ENCODE peak calls at places on chromosomes 12 and 14, in eight cellular contexts. H is PC-9, D is left lung, K is A549, G is AG10803, I is endothelial cell, P is endothelial cell of umbilical vein, R is A673. L is an unnamed sample.

GRCh38 chr14:56119221-56119967 is 1.2 kb downstream of the PELI2 start:
- DNase-seq in H (no peak), D (peak), K (peak), G (peak), I (peak), P (peak), R (peak), L (peak)

GRCh38 chr12:3206536-3207072 is 129.4 kb downstream of the TSPAN9 start:
- DNase-seq in H (no peak), D (no peak), K (no peak), G (no peak), I (no peak), P (no peak), R (no peak), L (no peak)

GRCh38 chr12:92140919-92141536 is 4.6 kb downstream of the BTG1 start:
- DNase-seq in H (no peak), D (no peak), K (no peak), G (no peak), I (no peak), P (no peak), R (no peak), L (no peak)

GRCh38 chr12:75212072-75212471 is 2.4 kb upstream of the KCNC2 start:
- DNase-seq in H (no peak), D (no peak), K (no peak), G (no peak), I (no peak), P (no peak), R (no peak), L (no peak)

GRCh38 chr14:92677087-92677668 is 71.2 kb downstream of the LGMN start:
- DNase-seq in H (no peak), D (no peak), K (no peak), G (no peak), I (no peak), P (no peak), R (no peak), L (peak)

GRCh38 chr12:4664111-4664510 is 15.2 kb downstream of the NDUFA9 start:
- DNase-seq in H (no peak), D (no peak), K (no peak), G (peak), I (no peak), P (no peak), R (peak), L (no peak)

GRCh38 chr14:21543426-21544350 is 17.5 kb upstream of the SALL2 start:
- DNase-seq in H (no peak), D (no peak), K (no peak), G (no peak), I (no peak), P (no peak), R (no peak), L (no peak)

GRCh38 chr14:36661506-36662257 is at the start of gene PAX9:
- DNase-seq in H (peak), D (peak), K (peak), G (peak), I (peak), P (peak), R (peak), L (peak)

GRCh38 chr14:95025218-95025617 is 132.1 kb downstream of the DICER1 start:
- DNase-seq in H (no peak), D (no peak), K (no peak), G (peak), I (no peak), P (no peak), R (no peak), L (no peak)

GRCh38 chr12:67705394-67706370 is 57.1 kb downstream of the DYRK2 start:
- DNase-seq in H (peak), D (no peak), K (peak), G (peak), I (no peak), P (peak), R (peak), L (no peak)

GRCh38 chr12:94615284-94616216 is 34.8 kb downstream of the TMCC3 start:
- DNase-seq in H (peak), D (no peak), K (peak), G (no peak), I (no peak), P (peak), R (peak), L (no peak)

DNA sequence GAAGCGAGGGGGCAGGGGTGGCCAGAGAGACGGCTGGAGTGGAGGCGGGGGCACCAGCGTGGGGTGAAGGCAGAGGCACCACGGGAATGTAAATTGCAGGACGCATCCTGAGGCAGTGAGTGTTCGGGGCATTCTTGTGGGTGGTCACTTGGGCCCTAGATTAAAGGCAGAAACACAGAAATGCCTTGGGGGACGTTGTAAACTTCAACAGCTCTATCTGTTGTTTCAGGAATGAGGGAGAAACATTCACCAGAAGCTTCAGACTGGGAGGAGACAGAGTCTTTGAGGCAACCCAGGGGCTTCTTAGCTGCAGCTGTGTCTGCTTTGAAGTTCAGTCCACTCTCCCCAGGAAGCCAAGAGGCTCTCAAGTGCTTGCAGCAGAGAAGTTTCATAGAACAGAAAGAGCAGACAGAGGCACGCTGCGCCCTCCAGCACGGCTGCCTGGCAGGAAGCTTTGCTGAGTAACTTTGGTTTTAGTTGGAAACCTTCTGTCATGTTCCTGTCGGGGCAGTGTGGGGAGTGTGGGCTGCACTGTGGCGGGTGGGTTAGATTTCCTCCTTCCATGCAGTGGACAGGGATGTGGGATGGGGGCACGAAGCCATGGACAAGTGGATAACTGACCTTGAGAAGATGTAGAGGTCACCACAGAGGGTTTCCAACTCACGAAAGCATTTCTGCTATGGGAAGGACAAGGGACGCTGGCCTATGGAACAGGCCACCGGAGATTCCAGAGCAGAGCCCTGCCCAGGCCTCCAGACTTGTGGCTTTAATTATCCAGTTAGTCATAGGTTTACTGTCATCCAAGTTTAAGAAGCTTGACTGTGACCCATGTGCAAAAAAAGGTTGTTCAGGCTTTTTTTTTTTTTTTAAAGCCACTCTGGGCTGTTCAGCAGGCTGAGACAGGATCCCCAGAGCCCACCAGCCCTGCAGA is 107.6 kb downstream of the ARF6 start:
- DNase-seq in H (peak), D (peak), K (peak), G (peak), I (no peak), P (peak), R (peak), L (peak)
- TF ChIP-seq CTCF in H (no peak), D (no peak), K (no peak), G (peak), I (no peak), P (no peak), R (no peak), L (no peak)

GRCh38 chr12:89695100-89695499 is 13.5 kb downstream of the ATP2B1 start:
- DNase-seq in H (no peak), D (no peak), K (no peak), G (peak), I (no peak), P (peak), R (no peak), L (no peak)
- TF ChIP-seq CTCF in H (no peak), D (no peak), K (no peak), G (no peak), I (no peak), P (no peak), R (no peak), L (no peak)

GRCh38 chr12:53295891-53296219 is 513 bp downstream of the PFDN5 start:
- DNase-seq in H (no peak), D (no peak), K (no peak), G (no peak), I (no peak), P (no peak), R (no peak), L (no peak)

GRCh38 chr12:53299101-53299453 is 418 bp upstream of the MYG1 start:
- DNase-seq in H (peak), D (peak), K (peak), G (peak), I (no peak), P (peak), R (peak), L (no peak)

GRCh38 chr12:53298154-53298553 is 1.3 kb upstream of the MYG1 start:
- DNase-seq in H (no peak), D (no peak), K (no peak), G (peak), I (no peak), P (peak), R (no peak), L (no peak)

GRCh38 chr12:53292441-53292840 is 2.9 kb upstream of the PFDN5 start:
- DNase-seq in H (no peak), D (no peak), K (no peak), G (no peak), I (no peak), P (no peak), R (no peak), L (no peak)

GRCh38 chr12:53295070-53295890 is at the start of gene PFDN5:
- DNase-seq in H (peak), D (peak), K (peak), G (peak), I (peak), P (peak), R (peak), L (peak)
- TF ChIP-seq CTCF in H (no peak), D (peak), K (no peak), G (peak), I (no peak), P (no peak), R (no peak), L (no peak)

GRCh38 chr12:26701604-26702215 is 131.3 kb downstream of the ITPR2 start:
- DNase-seq in H (peak), D (no peak), K (peak), G (peak), I (no peak), P (peak), R (peak), L (peak)
- TF ChIP-seq CTCF in H (peak), D (peak), K (peak), G (peak), I (peak), P (peak), R (peak), L (peak)

DNA sequence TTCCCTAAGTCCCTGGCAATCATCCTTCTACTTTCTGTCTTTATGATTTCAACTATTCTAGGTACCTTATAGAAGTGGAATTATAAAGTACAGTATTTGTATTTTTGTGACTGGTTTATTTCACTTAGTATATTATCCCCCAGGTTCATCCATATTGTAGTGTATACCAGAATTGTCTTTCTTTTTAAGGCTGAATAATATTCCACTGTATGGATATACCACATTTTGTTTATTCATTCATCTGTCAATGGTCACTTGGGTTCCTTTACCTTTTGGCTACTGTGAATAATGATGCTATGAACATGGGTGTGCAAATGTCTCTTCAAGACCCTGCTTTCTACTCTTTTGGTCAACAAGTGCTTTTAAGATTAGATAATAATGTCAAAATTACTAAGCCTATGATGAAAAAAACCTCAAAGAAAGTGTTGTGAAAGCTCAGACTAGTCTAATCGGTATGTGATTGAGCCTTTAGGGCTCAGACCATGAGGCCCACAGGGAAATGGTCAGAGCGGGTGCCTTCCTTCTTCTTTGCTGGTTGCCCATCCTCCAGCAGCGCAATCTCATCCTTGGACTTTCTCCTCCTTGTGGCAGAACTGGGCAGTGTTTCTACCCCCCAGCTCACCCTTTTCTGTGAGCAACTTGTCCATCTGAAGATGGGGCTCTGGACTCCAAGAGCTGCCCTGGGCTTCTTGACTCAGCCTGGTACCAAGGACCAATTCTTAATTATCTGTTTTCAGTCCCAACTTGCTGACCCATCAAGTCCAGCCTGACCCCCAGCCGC is 105.4 kb downstream of the TTC8 start:
- DNase-seq in H (no peak), D (no peak), K (peak), G (no peak), I (no peak), P (peak), R (peak), L (no peak)
- TF ChIP-seq CTCF in H (peak), D (no peak), K (no peak), G (peak), I (no peak), P (peak), R (peak), L (no peak)

DNA sequence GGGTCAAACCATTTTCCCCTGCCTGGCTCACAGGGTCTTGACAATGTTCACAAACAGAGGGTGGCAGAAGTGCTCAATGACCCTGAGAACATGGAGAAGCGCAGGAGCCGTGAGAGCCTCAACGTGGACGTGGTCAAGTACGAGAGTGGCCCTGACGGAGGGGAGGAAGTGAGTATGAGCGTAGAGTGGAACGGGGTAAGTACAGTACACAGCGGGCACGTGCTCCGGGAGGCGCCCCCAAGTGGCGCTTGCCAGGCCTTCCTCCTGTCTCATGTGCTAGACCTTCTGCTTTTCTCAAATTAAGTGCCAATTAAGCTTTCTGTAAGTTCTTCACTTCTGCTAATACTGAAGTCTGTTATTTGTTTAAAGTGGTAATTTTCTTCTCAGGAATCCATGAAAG is 35.9 kb downstream of the XRCC3 start:
- DNase-seq in H (no peak), D (no peak), K (peak), G (peak), I (peak), P (peak), R (peak), L (peak)
- TF ChIP-seq CTCF in H (peak), D (peak), K (peak), G (peak), I (no peak), P (peak), R (peak), L (peak)

DNA sequence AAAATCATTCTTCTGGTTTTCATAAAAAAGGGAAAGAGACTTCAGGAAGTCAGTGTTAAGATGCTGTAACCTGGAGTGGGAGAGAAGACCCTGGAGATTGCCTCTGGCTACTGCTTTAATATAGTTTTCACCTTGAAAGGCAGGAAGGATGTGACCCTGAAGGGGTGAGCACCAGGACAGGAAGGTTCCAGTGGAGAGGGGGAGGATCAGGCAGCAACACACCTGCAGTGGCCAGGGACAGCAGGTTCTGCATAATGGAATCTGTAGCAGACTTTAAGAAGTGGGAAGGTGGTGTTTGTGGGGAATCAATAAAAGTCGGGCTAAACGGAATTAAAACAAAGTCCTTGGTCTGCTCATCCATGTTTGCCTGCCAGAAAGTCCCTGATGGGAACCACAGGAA is 6.3 kb upstream of the HEATR5A start:
- DNase-seq in H (no peak), D (no peak), K (no peak), G (no peak), I (no peak), P (no peak), R (no peak), L (no peak)
- TF ChIP-seq CTCF in H (no peak), D (no peak), K (no peak), G (no peak), I (no peak), P (no peak), R (no peak), L (peak)

GRCh38 chr12:89359615-89360014 is 7.3 kb upstream of the DUSP6 start:
- DNase-seq in H (no peak), D (no peak), K (no peak), G (no peak), I (no peak), P (no peak), R (no peak), L (no peak)
- TF ChIP-seq CTCF in H (no peak), D (no peak), K (no peak), G (no peak), I (no peak), P (no peak), R (no peak), L (no peak)

L was measured in GM13976.